ENCODE peak calls at places on chromosomes 1 and 21, in four cellular contexts. M, Y, U and P are unnamed samples.

GRCh38 chr1:203454986-203455471 is 20.6 kb upstream of the PRELP start:
- DNase-seq in M (no peak), Y (no peak), U (no peak), P (no peak)

GRCh38 chr21:29342394-29342957 is 43.8 kb downstream of the BACH1 start:
- DNase-seq in M (peak), Y (no peak), U (no peak), P (no peak)

GRCh38 chr1:66642992-66643391 is 109.0 kb downstream of the SGIP1 start:
- DNase-seq in M (no peak), Y (no peak), U (no peak), P (no peak)

GRCh38 chr1:2099871-2100774 is 49.9 kb downstream of the PRKCZ start:
- DNase-seq in M (peak), Y (no peak), U (no peak), P (no peak)

GRCh38 chr21:37364722-37365121 is 1.9 kb upstream of the DYRK1A start:
- DNase-seq in M (no peak), Y (no peak), U (no peak), P (no peak)

GRCh38 chr1:82064701-82065100 is 264.0 kb downstream of the ADGRL2 start:
- DNase-seq in M (no peak), Y (no peak), U (no peak), P (no peak)

GRCh38 chr1:117567435-117567834 is 38.4 kb upstream of the TENT5C start:
- DNase-seq in M (no peak), Y (peak), U (peak), P (peak)

GRCh38 chr1:40392206-40392605 is 18.7 kb downstream of the SMAP2 start:
- DNase-seq in M (no peak), Y (no peak), U (no peak), P (no peak)

GRCh38 chr1:155064813-155065436 is 1.4 kb downstream of the EFNA4 start:
- DNase-seq in M (no peak), Y (no peak), U (no peak), P (no peak)

GRCh38 chr1:17563494-17564281 is 24.2 kb downstream of the ARHGEF10L start:
- DNase-seq in M (no peak), Y (no peak), U (no peak), P (no peak)

GRCh38 chr1:174051956-174052355 is 29.8 kb upstream of the RC3H1 start:
- DNase-seq in M (peak), Y (peak), U (no peak), P (no peak)

GRCh38 chr1:209803568-209803967 is 2.4 kb downstream of the IRF6 start:
- DNase-seq in M (no peak), Y (no peak), U (no peak), P (no peak)

GRCh38 chr1:36609241-36610027 is 126.7 kb upstream of the CSF3R start:
- DNase-seq in M (no peak), Y (peak), U (peak), P (no peak)

GRCh38 chr1:24345334-24345733 is 26.2 kb downstream of the GRHL3 start:
- DNase-seq in M (no peak), Y (no peak), U (no peak), P (no peak)

GRCh38 chr1:233627376-233627775 is 13.5 kb downstream of the KCNK1 start:
- DNase-seq in M (no peak), Y (peak), U (no peak), P (no peak)

GRCh38 chr1:198590454-198590853 is 48.4 kb upstream of the PTPRC start:
- DNase-seq in M (no peak), Y (no peak), U (no peak), P (no peak)

GRCh38 chr1:91924146-91924545 is 25.1 kb upstream of the BRDT start:
- DNase-seq in M (no peak), Y (no peak), U (no peak), P (no peak)

GRCh38 chr1:94792473-94792875 is 27.7 kb upstream of the SLC44A3 start:
- DNase-seq in M (no peak), Y (no peak), U (no peak), P (no peak)

GRCh38 chr1:178725603-178726517 is 816 bp downstream of the RALGPS2 start:
- DNase-seq in M (peak), Y (peak), U (peak), P (peak)

GRCh38 chr1:64867266-64867665 is 99.1 kb downstream of the JAK1 start:
- DNase-seq in M (no peak), Y (no peak), U (no peak), P (no peak)

GRCh38 chr1:229410692-229411433 is 23.0 kb downstream of the ACTA1 start:
- DNase-seq in M (peak), Y (peak), U (no peak), P (no peak)

GRCh38 chr1:232950919-232951579 is 638 bp downstream of the NTPCR start:
- DNase-seq in M (no peak), Y (no peak), U (peak), P (no peak)

GRCh38 chr1:34781844-34782391 is 904 bp downstream of the GJB3 start:
- DNase-seq in M (no peak), Y (peak), U (peak), P (no peak)

GRCh38 chr1:202320081-202320405 is 21.7 kb downstream of the UBE2T start:
- DNase-seq in M (no peak), Y (no peak), U (no peak), P (peak)

GRCh38 chr21:34513109-34513675 is 1.2 kb upstream of the KCNE1 start:
- DNase-seq in M (no peak), Y (no peak), U (no peak), P (no peak)

GRCh38 chr1:224852901-224853568 is 76.4 kb upstream of the DNAH14 start:
- DNase-seq in M (no peak), Y (no peak), U (no peak), P (no peak)

GRCh38 chr1:116666747-116667576 is 571 bp downstream of the IGSF3 start:
- DNase-seq in M (no peak), Y (no peak), U (peak), P (no peak)

GRCh38 chr1:27609210-27609555 is 5.2 kb upstream of the AHDC1 start:
- DNase-seq in M (no peak), Y (no peak), U (no peak), P (no peak)
- TF ChIP-seq CTCF in M (no peak), Y (no peak), U (no peak), P (no peak)

GRCh38 chr1:187549540-187549939 is 720.8 kb downstream of the PLA2G4A start:
- DNase-seq in M (no peak), Y (no peak), U (no peak), P (no peak)

GRCh38 chr1:187551061-187551460 is 722.3 kb downstream of the PLA2G4A start:
- DNase-seq in M (no peak), Y (no peak), U (no peak), P (no peak)
- TF ChIP-seq CTCF in M (no peak), Y (no peak), U (no peak), P (no peak)

DNA sequence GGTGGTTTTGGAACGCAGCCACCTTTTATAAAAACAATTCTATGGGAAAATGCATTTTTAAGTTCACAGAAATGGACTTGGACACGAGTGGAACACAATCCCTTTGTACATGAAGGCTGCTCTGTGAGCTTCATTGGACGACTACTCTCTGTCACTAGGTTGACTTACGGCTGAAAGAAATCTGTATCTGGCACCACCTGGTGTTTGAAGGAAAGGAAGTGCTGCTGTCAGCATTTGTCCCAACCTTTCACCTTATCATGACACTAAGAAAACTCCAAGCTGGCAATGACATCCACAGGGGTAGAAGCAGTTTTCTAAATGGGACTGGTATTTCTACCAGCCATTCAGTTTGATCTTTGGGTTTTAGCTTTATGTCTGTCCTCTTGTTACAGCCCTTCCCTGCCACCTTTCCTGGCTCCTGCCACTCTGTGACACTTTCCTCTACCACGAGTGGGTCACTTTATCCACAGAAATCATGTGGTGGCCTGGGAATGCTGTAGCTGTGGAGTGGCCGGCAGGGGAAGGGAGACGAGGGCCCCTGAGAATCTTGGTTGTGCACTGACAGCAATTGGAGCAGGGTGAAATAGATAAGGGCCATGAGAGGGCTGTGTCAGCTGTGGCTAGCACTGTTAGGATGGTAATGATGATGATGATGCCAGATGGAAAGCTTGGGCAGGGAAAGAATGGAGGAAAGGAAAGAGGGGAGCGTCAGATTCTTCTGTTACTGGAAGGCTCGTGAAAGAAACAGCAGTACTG is 85.2 kb downstream of the TBX19 start:
- DNase-seq in M (no peak), Y (no peak), U (no peak), P (no peak)
- TF ChIP-seq CTCF in M (no peak), Y (peak), U (no peak), P (no peak)

DNA sequence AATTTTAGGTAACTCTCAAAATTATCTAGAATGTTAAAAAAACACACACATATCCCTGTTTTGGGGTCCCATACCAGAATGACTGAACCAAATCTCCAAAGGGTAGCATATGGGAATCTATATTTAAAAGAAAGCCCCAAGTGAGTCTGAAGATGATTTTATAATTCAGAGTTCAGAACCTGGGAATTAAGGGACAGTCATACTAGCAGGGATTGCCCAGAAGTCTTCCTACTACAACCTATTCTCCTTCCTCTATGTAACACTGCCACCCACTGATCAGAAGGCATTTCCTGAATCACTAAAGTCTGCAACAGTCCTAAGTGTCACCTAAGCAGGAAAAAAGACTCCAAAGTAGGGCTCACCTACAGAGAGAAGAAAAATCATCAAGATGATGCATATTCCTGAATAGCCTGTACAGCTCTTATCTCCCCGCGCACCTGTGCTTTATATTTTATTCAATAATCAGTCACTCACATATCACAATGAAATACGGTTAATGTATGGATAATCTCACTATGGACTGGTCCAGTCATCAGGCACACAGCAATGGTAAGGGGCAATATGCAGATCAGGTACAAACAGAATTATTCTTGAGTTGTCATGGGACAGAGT is 4.9 kb downstream of the RGS1 start:
- DNase-seq in M (no peak), Y (no peak), U (peak), P (no peak)
- TF ChIP-seq CTCF in M (peak), Y (no peak), U (no peak), P (no peak)

GRCh38 chr21:42558368-42558767 is 44.7 kb downstream of the SLC37A1 start:
- DNase-seq in M (no peak), Y (no peak), U (no peak), P (no peak)
- TF ChIP-seq CTCF in M (no peak), Y (no peak), U (no peak), P (no peak)